ENCODE peak calls at places on chromosomes 16 and 17, in ten cellular contexts. U, Q, M, X, D, T, V, N, C and W are unnamed samples.

GRCh38 chr16:85557976-85558589 is 55.0 kb upstream of the GSE1 start:
- DNase-seq in Q (peak), T (peak), D (no peak), U (peak), M (peak), X (peak), C (peak), N (no peak), V (peak), W (peak)

GRCh38 chr17:56681561-56682266 is 88.2 kb downstream of the NOG start:
- DNase-seq in Q (no peak), C (no peak), T (peak), V (no peak), D (peak), X (no peak), U (peak), M (no peak), N (peak), W (no peak)

GRCh38 chr16:85523602-85524364 is 89.3 kb upstream of the GSE1 start:
- DNase-seq in C (peak), V (peak), T (no peak), X (no peak), D (no peak), Q (no peak), N (no peak), M (peak), U (no peak), W (peak)

GRCh38 chr17:81383504-81384421 is 11.5 kb upstream of the BAHCC1 start:
- DNase-seq in T (no peak), Q (no peak), N (no peak), M (no peak), X (no peak), U (no peak), D (no peak), C (no peak), V (no peak), W (no peak)

GRCh38 chr16:75293746-75294145 is 42.3 kb upstream of the BCAR1 start:
- DNase-seq in C (no peak), T (no peak), U (no peak), D (no peak), X (no peak), M (no peak), Q (no peak), N (no peak), V (no peak), W (no peak)

GRCh38 chr16:203246-203645 is 23.0 kb downstream of the HBQ1 start:
- DNase-seq in T (no peak), D (no peak), X (no peak), M (no peak), U (no peak), Q (no peak), N (no peak), V (no peak), C (no peak), W (no peak)

GRCh38 chr17:47649972-47650524 is 329 bp downstream of the KPNB1 start:
- DNase-seq in V (peak), D (no peak), N (peak), M (no peak), U (no peak), Q (peak), X (no peak), T (no peak), C (no peak), W (peak)

GRCh38 chr17:29914819-29915537 is 15.1 kb downstream of the SSH2 start:
- DNase-seq in Q (no peak), U (no peak), T (no peak), X (no peak), N (no peak), C (no peak), D (no peak), M (no peak), V (no peak), W (no peak)

GRCh38 chr17:50779747-50780363 is 12.5 kb upstream of the ANKRD40CL start:
- DNase-seq in X (no peak), T (no peak), V (no peak), D (no peak), M (no peak), Q (no peak), C (no peak), U (no peak), N (no peak), W (no peak)

GRCh38 chr17:6212766-6213165 is 142.6 kb downstream of the WSCD1 start:
- DNase-seq in C (no peak), V (no peak), N (no peak), D (no peak), X (no peak), M (no peak), Q (no peak), U (no peak), T (no peak), W (no peak)

GRCh38 chr16:86048221-86048620 is 149.3 kb downstream of the IRF8 start:
- DNase-seq in C (no peak), X (no peak), M (no peak), U (no peak), D (no peak), T (no peak), Q (no peak), N (no peak), V (no peak), W (no peak)

GRCh38 chr17:43434902-43435319 is 36.1 kb downstream of the ARL4D start:
- DNase-seq in X (no peak), D (no peak), T (peak), Q (no peak), C (no peak), N (no peak), M (no peak), U (peak), V (no peak), W (no peak)